ENCODE peak calls at places on chromosome 19, in four cellular contexts. M, W, R and C are unnamed samples.

GRCh38 chr19:21638776-21639175 is 128.6 kb downstream of the ZNF100 start:
- DNase-seq in R (no peak), W (no peak), M (no peak), C (no peak)

GRCh38 chr19:11152318-11153062 is 3.1 kb downstream of the SPC24 start:
- DNase-seq in R (no peak), W (peak; percentile 87), M (peak; percentile 65), C (no peak)

GRCh38 chr19:38120471-38121030 is 103.5 kb downstream of the DPF1 start:
- DNase-seq in M (no peak), W (no peak), R (no peak), C (no peak)

GRCh38 chr19:3849092-3849491 is 19.7 kb downstream of the ZFR2 start:
- DNase-seq in W (peak; percentile 31), M (peak; percentile 22), R (no peak), C (peak; percentile 46)

GRCh38 chr19:41871573-41872383 is 5.3 kb upstream of the CD79A start:
- DNase-seq in W (no peak), R (peak; percentile 80), M (peak; percentile 78), C (peak; percentile 81)

GRCh38 chr19:41299755-41300089 is 10.2 kb upstream of the CCDC97 start:
- DNase-seq in W (peak; percentile 48), R (no peak), M (peak; percentile 66), C (no peak)

GRCh38 chr19:33814181-33815165 is 17.8 kb downstream of the KCTD15 start:
- DNase-seq in W (no peak), M (no peak), R (no peak), C (no peak)

GRCh38 chr19:14361824-14362223 is 19.4 kb upstream of the ADGRE5 start:
- DNase-seq in W (no peak), M (no peak), R (no peak), C (no peak)

GRCh38 chr19:58278156-58279041 is at the start of gene ZNF8:
- DNase-seq in R (peak; percentile 93), M (peak; percentile 98), W (peak; percentile 96), C (peak; percentile 100)

GRCh38 chr19:17079710-17080440 is 4.3 kb downstream of the MYO9B start:
- DNase-seq in R (peak; percentile 84), W (peak; percentile 74), M (peak; percentile 75), C (peak; percentile 63)

GRCh38 chr19:4723465-4724251 is at the start of gene DPP9:
- DNase-seq in W (peak; percentile 97), R (peak; percentile 100), M (peak; percentile 97), C (peak; percentile 100)

GRCh38 chr19:47707135-47707925 is 5.9 kb upstream of the EHD2 start:
- DNase-seq in W (peak; percentile 82), M (peak; percentile 82), R (peak; percentile 21), C (peak; percentile 61)
- TF ChIP-seq POLR2A in W (no peak), M (no peak), R (no peak), C (no peak)

GRCh38 chr19:46861691-46862503 is 1.1 kb downstream of the ARHGAP35 start:
- DNase-seq in R (no peak), W (peak; percentile 28), M (peak; percentile 28), C (no peak)
- TF ChIP-seq POLR2AphosphoS5 in R (no peak), W (no peak), M (no peak), C (no peak)

DNA sequence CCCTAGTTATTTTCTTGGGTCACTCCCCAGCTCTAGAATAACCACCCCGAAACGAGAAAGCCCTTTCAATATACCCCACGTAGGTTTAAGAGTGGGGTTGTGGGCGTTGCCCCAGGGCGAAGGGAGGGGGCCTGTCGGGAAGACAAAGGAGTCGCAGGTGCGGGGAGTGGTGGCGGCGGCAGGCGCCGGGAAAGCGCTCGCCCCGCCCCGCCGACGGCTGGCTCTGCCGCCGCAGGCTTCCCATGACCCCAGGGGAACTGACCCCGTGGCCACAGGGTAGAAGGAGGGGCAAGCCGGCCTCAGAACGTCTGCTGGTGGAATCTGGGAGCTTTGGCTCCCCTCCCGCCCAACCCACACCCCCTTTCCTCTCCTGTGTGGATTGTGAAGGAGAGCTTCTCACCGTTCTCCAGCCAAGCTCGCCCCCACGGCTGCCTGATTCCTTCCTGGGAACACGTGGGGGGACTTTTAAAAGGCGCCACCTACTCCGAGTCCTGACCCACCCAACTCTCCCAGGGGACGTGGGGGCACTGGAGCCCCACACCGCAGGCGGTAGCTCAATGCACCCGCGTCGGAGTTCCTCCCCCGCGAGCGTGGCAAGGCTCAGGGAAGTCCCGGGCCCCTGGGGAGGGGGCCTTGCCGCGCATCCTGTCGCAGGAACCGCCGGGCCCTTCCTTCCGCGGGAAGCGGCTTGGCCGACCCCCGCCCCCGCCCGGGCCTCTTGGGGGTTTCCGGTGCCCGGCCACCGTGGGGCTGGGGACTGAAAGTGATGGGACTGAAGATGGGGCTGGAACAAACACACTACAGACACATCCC is 5.5 kb downstream of the IER2 start:
- DNase-seq in M (peak; percentile 88), W (peak; percentile 86), R (no peak), C (no peak)
- TF ChIP-seq POLR2A in M (peak; percentile 16), W (no peak), R (peak; percentile 53), C (peak; percentile 50)

GRCh38 chr19:54172764-54173699 is at the start of gene TMC4:
- DNase-seq in W (peak; percentile 88), M (peak; percentile 85), R (no peak), C (no peak)
- TF ChIP-seq POLR2AphosphoS5 in W (peak; percentile 79), M (peak; percentile 88), R (no peak), C (no peak)

GRCh38 chr19:35171730-35172129 is 17.2 kb downstream of the FXYD5 start:
- DNase-seq in W (no peak), M (no peak), R (no peak), C (no peak)
- TF ChIP-seq POLR2A in W (no peak), M (no peak), R (no peak), C (no peak)

DNA sequence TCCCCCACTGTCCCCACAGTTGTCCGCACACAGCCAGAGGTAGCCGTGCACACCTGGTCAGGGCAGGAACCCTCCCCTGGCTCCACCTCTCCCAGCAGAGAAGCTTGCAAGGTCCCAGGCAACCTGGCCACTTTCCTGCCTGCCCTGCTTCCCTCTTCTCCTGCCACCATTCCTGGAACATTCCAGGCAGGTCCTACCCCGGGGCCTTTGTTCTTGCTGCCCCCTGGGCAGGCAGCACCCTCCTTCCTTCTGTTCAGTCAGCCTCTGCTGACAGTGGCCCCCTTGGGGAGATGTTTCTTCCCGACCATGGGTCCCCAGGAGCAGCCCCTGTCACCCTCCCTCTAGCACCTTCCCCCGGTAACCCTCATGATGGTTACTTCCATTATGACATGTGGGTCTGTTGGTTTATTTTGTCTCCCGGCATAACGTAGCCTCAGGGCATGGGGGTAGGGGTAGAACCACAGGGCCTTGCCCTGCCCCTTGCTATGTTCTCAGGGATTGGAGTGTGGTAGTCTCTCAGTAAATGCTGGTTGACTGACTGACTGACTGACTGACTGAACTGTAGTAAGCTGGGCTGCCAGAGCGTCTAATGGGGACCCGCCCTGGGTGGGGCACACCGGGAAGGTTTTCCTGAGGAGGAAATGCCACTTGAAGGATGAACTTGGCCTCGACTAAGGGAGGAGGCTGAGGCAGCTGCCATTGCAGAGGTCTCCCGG is 10.8 kb downstream of the PAK4 start:
- DNase-seq in M (peak; percentile 87), R (no peak), W (peak; percentile 51), C (no peak)
- TF ChIP-seq POLR2AphosphoS5 in M (no peak), R (no peak), W (peak; percentile 38), C (no peak)

GRCh38 chr19:29293292-29293691 is 80.3 kb upstream of the UQCRFS1 start:
- DNase-seq in M (no peak), W (no peak), R (no peak), C (no peak)
- TF ChIP-seq POLR2A in M (no peak), W (no peak), R (no peak), C (no peak)

GRCh38 chr19:7856679-7857663 is 17.2 kb downstream of the PRR36 start:
- DNase-seq in W (no peak), R (no peak), M (no peak), C (no peak)

GRCh38 chr19:7860166-7860901 is 13.9 kb downstream of the PRR36 start:
- DNase-seq in W (no peak), R (no peak), M (no peak), C (no peak)

GRCh38 chr19:7859766-7860165 is 14.4 kb downstream of the PRR36 start:
- DNase-seq in R (no peak), M (no peak), W (no peak), C (no peak)

GRCh38 chr19:7856277-7856581 is 18.0 kb downstream of the PRR36 start:
- DNase-seq in M (no peak), R (no peak), W (no peak), C (no peak)

DNA sequence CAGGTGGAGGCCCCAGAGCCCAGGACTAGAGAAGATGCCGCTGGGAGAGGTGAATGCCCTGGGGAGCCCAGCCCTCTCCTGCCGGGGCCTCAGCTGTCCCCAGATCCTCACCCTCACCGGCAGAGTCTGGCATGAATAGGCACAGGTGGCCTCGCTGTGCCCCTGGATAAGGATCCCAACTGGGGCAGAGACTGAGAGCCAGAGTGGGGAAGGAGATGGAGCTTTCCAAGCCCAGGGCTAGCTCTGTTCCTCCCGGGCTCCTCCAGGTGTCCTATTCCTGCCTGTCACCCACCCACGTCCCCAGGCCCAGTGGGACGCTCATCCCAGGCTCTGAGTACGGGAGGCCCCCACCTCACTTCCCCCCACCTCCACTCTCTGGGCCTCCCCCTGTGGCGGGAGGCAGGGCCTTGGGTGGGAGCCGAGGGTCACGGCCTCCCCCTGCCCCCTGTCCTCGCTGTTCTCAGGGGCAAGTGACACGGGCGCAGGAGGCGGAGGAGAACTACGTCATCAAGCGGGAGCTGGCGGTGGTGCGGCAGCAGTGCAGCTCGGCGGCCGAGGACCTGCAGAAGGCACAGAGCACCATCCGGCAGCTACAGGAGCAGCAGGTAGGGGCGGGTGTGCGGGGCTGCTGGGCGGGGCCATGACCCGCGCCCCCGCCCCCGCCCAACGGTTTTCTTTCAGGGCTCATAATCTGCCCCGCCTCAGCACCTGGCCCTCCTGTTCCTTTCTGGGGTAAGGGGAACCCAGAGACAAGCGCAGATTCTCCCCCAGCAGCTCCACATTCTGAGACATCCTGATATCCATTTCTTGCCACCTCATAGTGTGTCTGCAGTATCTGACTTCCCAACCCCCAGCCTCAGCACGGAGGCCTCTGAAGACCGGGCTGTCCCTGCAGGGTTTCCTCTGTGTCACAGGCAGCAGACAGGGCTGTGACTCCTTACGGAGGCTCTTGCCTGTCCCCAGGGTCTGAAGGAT is 16.2 kb downstream of the PRR36 start:
- DNase-seq in R (no peak), W (no peak), M (no peak), C (no peak)
- TF ChIP-seq POLR2AphosphoS5 in R (no peak), W (no peak), M (no peak), C (no peak)